ENCODE peak calls at places on chromosomes 1 and 21, in five cellular contexts. One of them, this sample, is unnamed.

GRCh38 chr1:35622510-35623171 is 18.7 kb downstream of the PSMB2 start:
- DNase-seq in heart left ventricle: no peak
- DNase-seq in NCI-H1092 treated with DMSO at 0.1 percent for 48 hours: no peak
- DNase-seq in iris pigment epithelial cell: no peak
- DNase-seq in AG09309: no peak
- DNase-seq in this sample: no peak

GRCh38 chr1:58983159-58983558 is 199.3 kb upstream of the JUN start:
- DNase-seq in heart left ventricle: no peak
- DNase-seq in NCI-H1092 treated with DMSO at 0.1 percent for 48 hours: no peak
- DNase-seq in iris pigment epithelial cell: peak
- DNase-seq in AG09309: peak
- DNase-seq in this sample: peak

GRCh38 chr1:157961805-157962762 is 31.4 kb upstream of the KIRREL1 start:
- DNase-seq in heart left ventricle: no peak
- DNase-seq in NCI-H1092 treated with DMSO at 0.1 percent for 48 hours: no peak
- DNase-seq in iris pigment epithelial cell: peak
- DNase-seq in AG09309: no peak
- DNase-seq in this sample: no peak

GRCh38 chr1:116680752-116681151 is 13.2 kb upstream of the IGSF3 start:
- DNase-seq in heart left ventricle: no peak
- DNase-seq in NCI-H1092 treated with DMSO at 0.1 percent for 48 hours: no peak
- DNase-seq in iris pigment epithelial cell: no peak
- DNase-seq in AG09309: no peak
- DNase-seq in this sample: no peak

GRCh38 chr1:41110721-41111120 is 89.2 kb upstream of the SLFNL1 start:
- DNase-seq in heart left ventricle: no peak
- DNase-seq in NCI-H1092 treated with DMSO at 0.1 percent for 48 hours: no peak
- DNase-seq in iris pigment epithelial cell: no peak
- DNase-seq in AG09309: no peak
- DNase-seq in this sample: no peak

GRCh38 chr1:244436336-244437102 is 15.2 kb downstream of the ADSS2 start:
- DNase-seq in heart left ventricle: no peak
- DNase-seq in NCI-H1092 treated with DMSO at 0.1 percent for 48 hours: no peak
- DNase-seq in iris pigment epithelial cell: peak
- DNase-seq in AG09309: no peak
- DNase-seq in this sample: no peak

GRCh38 chr1:147542549-147542857 is 1.2 kb downstream of the BCL9 start:
- DNase-seq in heart left ventricle: no peak
- DNase-seq in NCI-H1092 treated with DMSO at 0.1 percent for 48 hours: peak
- DNase-seq in iris pigment epithelial cell: no peak
- DNase-seq in AG09309: no peak
- DNase-seq in this sample: no peak

GRCh38 chr1:192578144-192578909 is 2.8 kb downstream of the RGS1 start:
- DNase-seq in heart left ventricle: no peak
- DNase-seq in NCI-H1092 treated with DMSO at 0.1 percent for 48 hours: no peak
- DNase-seq in iris pigment epithelial cell: no peak
- DNase-seq in AG09309: no peak
- DNase-seq in this sample: no peak

GRCh38 chr1:25661043-25661807 is 44.6 kb downstream of the MAN1C1 start:
- DNase-seq in heart left ventricle: no peak
- DNase-seq in NCI-H1092 treated with DMSO at 0.1 percent for 48 hours: no peak
- DNase-seq in iris pigment epithelial cell: peak
- DNase-seq in AG09309: no peak
- DNase-seq in this sample: no peak

GRCh38 chr1:174912243-174912642 is 87.5 kb upstream of the CACYBP start:
- DNase-seq in heart left ventricle: no peak
- DNase-seq in NCI-H1092 treated with DMSO at 0.1 percent for 48 hours: no peak
- DNase-seq in iris pigment epithelial cell: no peak
- DNase-seq in AG09309: no peak
- DNase-seq in this sample: no peak

GRCh38 chr21:18164933-18165332 is 79.7 kb upstream of the CHODL start:
- DNase-seq in heart left ventricle: no peak
- DNase-seq in NCI-H1092 treated with DMSO at 0.1 percent for 48 hours: no peak
- DNase-seq in iris pigment epithelial cell: no peak
- DNase-seq in AG09309: no peak
- DNase-seq in this sample: no peak

GRCh38 chr1:179353546-179353945 is 12.2 kb upstream of the AXDND1 start:
- DNase-seq in heart left ventricle: peak
- DNase-seq in NCI-H1092 treated with DMSO at 0.1 percent for 48 hours: no peak
- DNase-seq in iris pigment epithelial cell: peak
- DNase-seq in AG09309: no peak
- DNase-seq in this sample: peak

GRCh38 chr1:17189632-17190525 is 15.0 kb upstream of the PADI1 start:
- DNase-seq in heart left ventricle: no peak
- DNase-seq in NCI-H1092 treated with DMSO at 0.1 percent for 48 hours: no peak
- DNase-seq in iris pigment epithelial cell: peak
- DNase-seq in AG09309: peak
- DNase-seq in this sample: peak

GRCh38 chr1:204089044-204089751 is 16.3 kb downstream of the SOX13 start:
- DNase-seq in heart left ventricle: no peak
- DNase-seq in NCI-H1092 treated with DMSO at 0.1 percent for 48 hours: no peak
- DNase-seq in iris pigment epithelial cell: peak
- DNase-seq in AG09309: no peak
- DNase-seq in this sample: no peak

GRCh38 chr1:116256875-116257823 is 115.9 kb upstream of the ATP1A1 start:
- DNase-seq in heart left ventricle: no peak
- DNase-seq in NCI-H1092 treated with DMSO at 0.1 percent for 48 hours: no peak
- DNase-seq in iris pigment epithelial cell: no peak
- DNase-seq in AG09309: no peak
- DNase-seq in this sample: no peak

GRCh38 chr21:45011911-45012660 is 62.3 kb upstream of the ADARB1 start:
- DNase-seq in heart left ventricle: no peak
- DNase-seq in NCI-H1092 treated with DMSO at 0.1 percent for 48 hours: no peak
- DNase-seq in iris pigment epithelial cell: peak
- DNase-seq in AG09309: peak
- DNase-seq in this sample: peak

GRCh38 chr1:66925944-66926343 is 1.2 kb downstream of the MIER1 start:
- DNase-seq in heart left ventricle: no peak
- DNase-seq in NCI-H1092 treated with DMSO at 0.1 percent for 48 hours: no peak
- DNase-seq in iris pigment epithelial cell: no peak
- DNase-seq in AG09309: no peak
- DNase-seq in this sample: no peak

GRCh38 chr1:54212872-54213271 is 12.9 kb downstream of the MRPL37 start:
- DNase-seq in heart left ventricle: no peak
- DNase-seq in NCI-H1092 treated with DMSO at 0.1 percent for 48 hours: no peak
- DNase-seq in iris pigment epithelial cell: no peak
- DNase-seq in AG09309: no peak
- DNase-seq in this sample: no peak

GRCh38 chr1:94246692-94247145 is 9.3 kb upstream of the ARHGAP29 start:
- DNase-seq in heart left ventricle: peak
- DNase-seq in NCI-H1092 treated with DMSO at 0.1 percent for 48 hours: no peak
- DNase-seq in iris pigment epithelial cell: no peak
- DNase-seq in AG09309: no peak
- DNase-seq in this sample: no peak

GRCh38 chr21:45558044-45558721 is 15.9 kb upstream of the SLC19A1 start:
- DNase-seq in heart left ventricle: no peak
- DNase-seq in NCI-H1092 treated with DMSO at 0.1 percent for 48 hours: no peak
- DNase-seq in iris pigment epithelial cell: no peak
- DNase-seq in AG09309: no peak
- DNase-seq in this sample: no peak

GRCh38 chr1:6488602-6489382 is 2.7 kb downstream of the PLEKHG5 start:
- DNase-seq in heart left ventricle: no peak
- DNase-seq in NCI-H1092 treated with DMSO at 0.1 percent for 48 hours: no peak
- DNase-seq in iris pigment epithelial cell: no peak
- DNase-seq in AG09309: no peak
- DNase-seq in this sample: no peak

GRCh38 chr1:81254560-81254959 is 546.2 kb upstream of the ADGRL2 start:
- DNase-seq in heart left ventricle: no peak
- DNase-seq in NCI-H1092 treated with DMSO at 0.1 percent for 48 hours: no peak
- DNase-seq in iris pigment epithelial cell: peak
- DNase-seq in AG09309: no peak
- DNase-seq in this sample: no peak

GRCh38 chr1:214198571-214198970 is 82.4 kb upstream of the SMYD2 start:
- DNase-seq in heart left ventricle: no peak
- DNase-seq in NCI-H1092 treated with DMSO at 0.1 percent for 48 hours: no peak
- DNase-seq in iris pigment epithelial cell: no peak
- DNase-seq in AG09309: no peak
- DNase-seq in this sample: no peak

GRCh38 chr1:107153033-107153432 is 12.2 kb downstream of the NTNG1 start:
- DNase-seq in heart left ventricle: no peak
- DNase-seq in NCI-H1092 treated with DMSO at 0.1 percent for 48 hours: no peak
- DNase-seq in iris pigment epithelial cell: no peak
- DNase-seq in AG09309: no peak
- DNase-seq in this sample: no peak

GRCh38 chr1:7993593-7994479 is 32.3 kb downstream of the ERRFI1 start:
- DNase-seq in heart left ventricle: no peak
- DNase-seq in NCI-H1092 treated with DMSO at 0.1 percent for 48 hours: no peak
- DNase-seq in iris pigment epithelial cell: peak
- DNase-seq in AG09309: peak
- DNase-seq in this sample: peak

GRCh38 chr21:45114072-45114471 is 39.7 kb downstream of the ADARB1 start:
- DNase-seq in heart left ventricle: no peak
- DNase-seq in NCI-H1092 treated with DMSO at 0.1 percent for 48 hours: no peak
- DNase-seq in iris pigment epithelial cell: no peak
- DNase-seq in AG09309: no peak
- DNase-seq in this sample: no peak

GRCh38 chr21:45471229-45472052 is 66.5 kb downstream of the COL18A1 start:
- DNase-seq in heart left ventricle: peak
- DNase-seq in NCI-H1092 treated with DMSO at 0.1 percent for 48 hours: no peak
- DNase-seq in iris pigment epithelial cell: peak
- DNase-seq in AG09309: peak
- DNase-seq in this sample: peak

GRCh38 chr21:31974454-31974985 is 101.7 kb downstream of the HUNK start:
- DNase-seq in heart left ventricle: no peak
- DNase-seq in NCI-H1092 treated with DMSO at 0.1 percent for 48 hours: no peak
- DNase-seq in iris pigment epithelial cell: no peak
- DNase-seq in AG09309: no peak
- DNase-seq in this sample: no peak

GRCh38 chr1:20165522-20165951 is 20.4 kb upstream of the UBXN10 start:
- DNase-seq in heart left ventricle: no peak
- DNase-seq in NCI-H1092 treated with DMSO at 0.1 percent for 48 hours: no peak
- DNase-seq in iris pigment epithelial cell: peak
- DNase-seq in AG09309: no peak
- DNase-seq in this sample: no peak

GRCh38 chr1:151436985-151437384 is 22.3 kb downstream of the POGZ start:
- DNase-seq in heart left ventricle: no peak
- DNase-seq in NCI-H1092 treated with DMSO at 0.1 percent for 48 hours: no peak
- DNase-seq in iris pigment epithelial cell: no peak
- DNase-seq in AG09309: no peak
- DNase-seq in this sample: no peak

GRCh38 chr1:35319988-35320713 is 51.6 kb downstream of the ZMYM4 start:
- DNase-seq in heart left ventricle: peak
- DNase-seq in NCI-H1092 treated with DMSO at 0.1 percent for 48 hours: no peak
- DNase-seq in iris pigment epithelial cell: peak
- DNase-seq in AG09309: no peak
- DNase-seq in this sample: no peak

GRCh38 chr1:156004843-156005593 is 15.7 kb downstream of the SSR2 start:
- DNase-seq in heart left ventricle: no peak
- DNase-seq in NCI-H1092 treated with DMSO at 0.1 percent for 48 hours: no peak
- DNase-seq in iris pigment epithelial cell: no peak
- DNase-seq in AG09309: no peak
- DNase-seq in this sample: no peak

GRCh38 chr1:30782361-30783243 is 25.0 kb upstream of the LAPTM5 start:
- DNase-seq in heart left ventricle: peak
- DNase-seq in NCI-H1092 treated with DMSO at 0.1 percent for 48 hours: peak
- DNase-seq in iris pigment epithelial cell: peak
- DNase-seq in AG09309: no peak
- DNase-seq in this sample: no peak

GRCh38 chr1:57704231-57704630 is 280.4 kb upstream of the DAB1 start:
- DNase-seq in heart left ventricle: no peak
- DNase-seq in NCI-H1092 treated with DMSO at 0.1 percent for 48 hours: no peak
- DNase-seq in iris pigment epithelial cell: no peak
- DNase-seq in AG09309: no peak
- DNase-seq in this sample: no peak

GRCh38 chr1:230247921-230248778 is 178.0 kb downstream of the PGBD5 start:
- DNase-seq in heart left ventricle: no peak
- DNase-seq in NCI-H1092 treated with DMSO at 0.1 percent for 48 hours: no peak
- DNase-seq in iris pigment epithelial cell: no peak
- DNase-seq in AG09309: no peak
- DNase-seq in this sample: no peak

GRCh38 chr1:229015791-229016190 is 255.1 kb upstream of the RAB4A start:
- DNase-seq in heart left ventricle: no peak
- DNase-seq in NCI-H1092 treated with DMSO at 0.1 percent for 48 hours: no peak
- DNase-seq in iris pigment epithelial cell: no peak
- DNase-seq in AG09309: no peak
- DNase-seq in this sample: no peak

GRCh38 chr1:224430511-224431113 is 4.0 kb downstream of the WDR26 start:
- DNase-seq in heart left ventricle: peak
- DNase-seq in NCI-H1092 treated with DMSO at 0.1 percent for 48 hours: no peak
- DNase-seq in iris pigment epithelial cell: peak
- DNase-seq in AG09309: no peak
- DNase-seq in this sample: no peak

GRCh38 chr1:58948671-58949070 is 164.8 kb upstream of the JUN start:
- DNase-seq in heart left ventricle: no peak
- DNase-seq in NCI-H1092 treated with DMSO at 0.1 percent for 48 hours: no peak
- DNase-seq in iris pigment epithelial cell: no peak
- DNase-seq in AG09309: no peak
- DNase-seq in this sample: no peak

GRCh38 chr1:243364866-243365265 is 109.0 kb downstream of the SDCCAG8 start:
- DNase-seq in heart left ventricle: no peak
- DNase-seq in NCI-H1092 treated with DMSO at 0.1 percent for 48 hours: no peak
- DNase-seq in iris pigment epithelial cell: no peak
- DNase-seq in AG09309: no peak
- DNase-seq in this sample: no peak

This sample was measured in AG04449.